ENCODE peak calls at places on chromosomes 6 and 20, in eight cellular contexts. W, H, E, Z, A, F, J and M are unnamed samples.
A peak's percentile ranks its signal among the peaks of the same experiment; 100 is the strongest.

GRCh38 chr6:20056350-20056992 is 155.8 kb downstream of the MBOAT1 start:
- DNase-seq in H (no peak), W (no peak), A (peak; percentile 70), E (no peak), Z (no peak), J (peak; percentile 81), F (no peak), M (no peak)

GRCh38 chr6:118709859-118710350 is 58.5 kb upstream of the CEP85L start:
- DNase-seq in A (no peak), J (peak; percentile 75), Z (peak; percentile 32), E (no peak), W (no peak), F (no peak), H (no peak), M (no peak)

GRCh38 chr20:29878281-29878741 is 1379.2 kb upstream of the DEFB115 start:
- DNase-seq in F (peak; percentile 55), E (peak; percentile 73), W (peak; percentile 82), A (peak; percentile 2), Z (no peak), H (peak; percentile 36), J (peak; percentile 19), M (no peak)

GRCh38 chr6:47000842-47001241 is 41.3 kb downstream of the ADGRF1 start:
- DNase-seq in J (peak; percentile 46), E (no peak), A (no peak), Z (no peak), F (no peak), W (no peak), H (no peak), M (no peak)

GRCh38 chr6:81900616-81901015 is 148.1 kb upstream of the TENT5A start:
- DNase-seq in Z (no peak), H (no peak), E (no peak), W (no peak), F (no peak), A (no peak), J (no peak), M (no peak)

GRCh38 chr6:165662671-165663282 is at the start of gene PDE10A:
- DNase-seq in A (peak; percentile 20), H (peak; percentile 86), E (peak; percentile 80), W (no peak), F (no peak), Z (no peak), J (no peak), M (no peak)

GRCh38 chr6:135170238-135170637 is 10.9 kb upstream of the MYB start:
- DNase-seq in W (no peak), J (no peak), H (no peak), F (no peak), Z (no peak), E (no peak), A (no peak), M (no peak)

GRCh38 chr6:39836621-39837020 is 44.4 kb downstream of the DAAM2 start:
- DNase-seq in J (no peak), W (no peak), F (no peak), A (no peak), E (no peak), H (no peak), Z (no peak), M (no peak)

GRCh38 chr6:134529921-134530320 is 212.0 kb upstream of the SGK1 start:
- DNase-seq in Z (no peak), J (peak; percentile 28), W (no peak), H (no peak), F (no peak), A (no peak), E (no peak), M (no peak)

GRCh38 chr6:137688230-137688971 is 178.7 kb upstream of the TNFAIP3 start:
- DNase-seq in H (no peak), J (no peak), Z (no peak), F (no peak), W (no peak), A (no peak), E (no peak), M (no peak)

GRCh38 chr6:73285674-73286283 is 22.8 kb upstream of the KHDC1 start:
- DNase-seq in W (no peak), J (peak; percentile 60), F (no peak), H (no peak), A (peak; percentile 78), Z (no peak), E (no peak), M (no peak)

GRCh38 chr20:45892049-45892816 is 1.1 kb downstream of the CTSA start:
- DNase-seq in E (peak; percentile 59), W (no peak), H (peak; percentile 63), J (peak; percentile 55), A (peak; percentile 57), Z (no peak), F (no peak), M (no peak)

GRCh38 chr6:148192310-148192709 is 150.3 kb upstream of the SASH1 start:
- DNase-seq in H (no peak), W (no peak), A (no peak), J (peak; percentile 76), Z (no peak), E (no peak), F (no peak), M (no peak)

GRCh38 chr20:47040506-47041125 is 146.0 kb downstream of the EYA2 start:
- DNase-seq in J (no peak), Z (no peak), W (no peak), H (peak; percentile 54), F (no peak), A (no peak), E (no peak), M (no peak)

GRCh38 chr20:57742506-57743180 is 32.8 kb upstream of the PMEPA1 start:
- DNase-seq in Z (no peak), F (no peak), W (no peak), E (peak; percentile 11), H (no peak), A (no peak), J (no peak), M (no peak)

GRCh38 chr6:112575309-112575834 is 228.2 kb downstream of the RFPL4B start:
- DNase-seq in W (no peak), A (no peak), Z (no peak), E (no peak), F (no peak), H (no peak), J (no peak), M (no peak)

GRCh38 chr6:107532707-107533106 is 42.8 kb downstream of the SOBP start:
- DNase-seq in Z (no peak), A (no peak), H (no peak), J (no peak), W (no peak), E (peak; percentile 77), F (peak; percentile 64), M (no peak)
- H3K4me1 ChIP-seq in Z (peaks cover 10% of the 10 kb centered on the region), A (no peaks in the 10 kb centered on the region), H (no peaks in the 10 kb centered on the region), J (no peaks in the 10 kb centered on the region), W (no peaks in the 10 kb centered on the region), E (peaks cover 35% of the 10 kb centered on the region), F (peaks cover 7% of the 10 kb centered on the region), M (peaks cover 4% of the 10 kb centered on the region)

GRCh38 chr6:141195251-141195832 is 937.4 kb upstream of the GJE1 start:
- DNase-seq in H (peak; percentile 50), E (no peak), F (no peak), Z (no peak), J (no peak), W (no peak), A (no peak), M (no peak)
- TF ChIP-seq CTCF in H (peak; percentile 46), E (no peak), F (no peak), Z (no peak), J (peak; percentile 22), W (no peak), A (no peak), M (no peak)

GRCh38 chr6:18586133-18586532 is 199.0 kb downstream of the RNF144B start:
- DNase-seq in F (no peak), Z (no peak), A (no peak), E (no peak), W (no peak), J (no peak), H (no peak), M (no peak)
- H3K4me1 ChIP-seq in F (peaks cover 4% of the 10 kb centered on the region), Z (no peaks in the 10 kb centered on the region), A (peaks cover 6% of the 10 kb centered on the region), E (no peaks in the 10 kb centered on the region), W (no peaks in the 10 kb centered on the region), J (peaks cover 14% of the 10 kb centered on the region), H (no peaks in the 10 kb centered on the region), M (no peaks in the 10 kb centered on the region)

DNA sequence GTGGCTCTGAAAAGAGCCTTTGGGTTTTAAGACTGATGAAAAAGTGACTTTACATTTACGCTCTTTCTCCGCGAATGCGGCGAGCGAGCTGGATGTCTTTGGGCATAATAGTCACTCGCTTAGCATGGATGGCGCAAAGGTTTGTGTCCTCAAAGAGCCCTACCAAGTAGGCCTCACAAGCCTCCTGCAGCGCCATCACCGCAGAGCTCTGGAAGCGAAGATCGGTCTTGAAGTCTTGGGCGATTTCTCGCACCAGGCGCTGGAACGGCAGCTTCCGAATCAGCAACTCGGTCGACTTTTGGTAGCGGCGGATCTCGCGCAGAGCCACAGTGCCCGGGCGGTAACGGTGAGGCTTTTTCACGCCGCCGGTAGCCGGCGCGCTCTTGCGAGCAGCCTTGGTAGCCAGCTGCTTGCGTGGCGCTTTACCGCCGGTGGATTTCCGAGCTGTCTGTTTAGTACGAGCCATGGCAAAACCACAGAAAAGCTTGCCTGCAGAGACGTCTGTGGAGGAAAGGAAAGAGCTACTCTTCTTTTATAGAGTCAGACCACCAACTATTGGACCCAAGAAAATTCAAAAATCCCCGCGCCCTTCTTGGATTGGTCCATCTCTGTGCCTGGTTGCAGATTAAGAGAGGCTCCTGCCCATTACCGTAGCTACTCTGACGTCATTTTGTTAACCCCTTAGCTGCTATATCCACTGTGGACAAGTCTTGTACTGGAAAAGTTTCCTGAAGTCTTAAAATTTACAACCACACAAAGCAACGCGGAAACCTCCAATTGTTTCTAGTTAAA is 55.4 kb upstream of the HFE start:
- DNase-seq in A (peak; percentile 98), E (peak; percentile 92), W (peak; percentile 66), Z (peak; percentile 88), J (peak; percentile 99), F (peak; percentile 63), H (peak; percentile 96), M (peak; percentile 75)
- TF ChIP-seq CTCF in A (peak; percentile 11), E (no peak), W (no peak), Z (no peak), J (no peak), F (no peak), H (peak; percentile 19), M (no peak)

GRCh38 chr20:14896569-14896968 is 559.2 kb upstream of the FLRT3 start:
- DNase-seq in J (no peak), F (no peak), W (no peak), H (no peak), A (no peak), E (no peak), Z (no peak), M (no peak)

GRCh38 chr20:14889503-14890125 is 552.2 kb upstream of the FLRT3 start:
- DNase-seq in E (no peak), F (no peak), A (no peak), Z (no peak), H (no peak), W (no peak), J (no peak), M (no peak)

GRCh38 chr20:14890713-14891112 is 553.3 kb upstream of the FLRT3 start:
- DNase-seq in F (no peak), W (no peak), H (no peak), E (no peak), J (no peak), A (no peak), Z (no peak), M (no peak)

GRCh38 chr20:14888172-14888571 is 550.8 kb upstream of the FLRT3 start:
- DNase-seq in H (no peak), A (no peak), J (no peak), Z (no peak), W (no peak), F (no peak), E (no peak), M (no peak)

DNA sequence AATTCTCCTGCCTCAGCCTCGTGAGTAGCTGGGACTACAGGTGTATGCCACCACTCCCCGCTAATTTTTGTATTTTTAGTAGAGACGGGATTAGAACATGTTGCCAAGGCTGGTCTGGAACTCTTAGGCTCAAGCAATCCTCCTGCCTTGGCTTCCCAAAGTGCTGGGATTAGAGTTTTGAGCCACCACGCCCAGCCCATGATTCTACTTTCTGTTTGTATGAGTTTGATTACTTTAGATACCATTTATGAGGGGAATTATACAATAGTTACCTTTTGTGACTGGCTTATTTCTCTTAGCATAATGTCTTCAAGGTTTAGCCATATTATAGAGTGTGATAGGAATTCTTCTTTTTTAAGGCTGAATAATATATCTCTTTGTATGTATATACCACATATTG is 555.4 kb upstream of the FLRT3 start:
- DNase-seq in E (no peak), A (no peak), J (no peak), W (no peak), F (no peak), H (no peak), Z (no peak), M (no peak)
- H3K4me1 ChIP-seq in E (peaks cover 8% of the 10 kb centered on the region), A (no peaks in the 10 kb centered on the region), J (peaks cover 8% of the 10 kb centered on the region), W (no peaks in the 10 kb centered on the region), F (no peaks in the 10 kb centered on the region), H (no peaks in the 10 kb centered on the region), Z (no peaks in the 10 kb centered on the region), M (no peaks in the 10 kb centered on the region)